ENCODE peak calls at places on chromosomes 6 and 20, in seven cellular contexts. F, C, Z, M, G, X and J are unnamed samples.
A peak's percentile ranks its signal among the peaks of the same experiment; 100 is the strongest.

GRCh38 chr20:23763345-23763744 is 12.6 kb upstream of the CST1 start:
- DNase-seq in F (no peak), C (no peak), Z (no peak), M (no peak), G (no peak), X (no peak), J (no peak)

GRCh38 chr20:11585752-11586352 is 331.8 kb upstream of the BTBD3 start:
- DNase-seq in F (peak; percentile 23), C (peak; percentile 16), Z (no peak), M (no peak), G (no peak), X (no peak), J (no peak)

GRCh38 chr6:135233676-135234491 is 52.8 kb downstream of the MYB start:
- DNase-seq in F (no peak), C (no peak), Z (no peak), M (no peak), G (no peak), X (no peak), J (no peak)

GRCh38 chr6:53282741-53283140 is 66.0 kb downstream of the ELOVL5 start:
- DNase-seq in F (no peak), C (no peak), Z (no peak), M (no peak), G (no peak), X (no peak), J (no peak)

GRCh38 chr6:138278326-138278725 is 60.0 kb upstream of the PBOV1 start:
- DNase-seq in F (no peak), C (peak; percentile 64), Z (no peak), M (no peak), G (peak; percentile 46), X (peak; percentile 19), J (peak; percentile 63)

GRCh38 chr20:1636621-1637020 is 16.8 kb upstream of the SIRPB1 start:
- DNase-seq in F (no peak), C (peak; percentile 93), Z (no peak), M (no peak), G (no peak), X (no peak), J (no peak)

GRCh38 chr20:325889-326644 is 715 bp downstream of the SOX12 start:
- DNase-seq in F (no peak), C (peak; percentile 63), Z (no peak), M (peak; percentile 70), G (peak; percentile 79), X (peak; percentile 48), J (peak; percentile 61)

GRCh38 chr20:37741055-37741454 is 47.2 kb downstream of the CTNNBL1 start:
- DNase-seq in F (no peak), C (peak; percentile 33), Z (no peak), M (no peak), G (no peak), X (no peak), J (no peak)

GRCh38 chr20:57996936-57997629 is 231.4 kb downstream of the ANKRD60 start:
- DNase-seq in F (no peak), C (no peak), Z (no peak), M (no peak), G (no peak), X (no peak), J (peak; percentile 50)

GRCh38 chr6:53869964-53870363 is 75.2 kb downstream of the LRRC1 start:
- DNase-seq in F (no peak), C (no peak), Z (no peak), M (no peak), G (no peak), X (no peak), J (peak; percentile 98)

GRCh38 chr20:36720510-36720909 is 25.4 kb downstream of the NDRG3 start:
- DNase-seq in F (no peak), C (no peak), Z (no peak), M (no peak), G (no peak), X (no peak), J (no peak)

GRCh38 chr6:47195251-47195650 is 114.5 kb downstream of the TNFRSF21 start:
- DNase-seq in F (no peak), C (no peak), Z (no peak), M (peak; percentile 33), G (no peak), X (no peak), J (no peak)

GRCh38 chr6:139708342-139709199 is 334.1 kb upstream of the CITED2 start:
- DNase-seq in F (no peak), C (peak; percentile 67), Z (no peak), M (no peak), G (no peak), X (no peak), J (no peak)

GRCh38 chr6:10610289-10610688 is 84.1 kb downstream of the C6orf52 start:
- DNase-seq in F (no peak), C (no peak), Z (no peak), M (no peak), G (no peak), X (no peak), J (no peak)

GRCh38 chr6:169640347-169640972 is 61.4 kb downstream of the WDR27 start:
- DNase-seq in F (no peak), C (no peak), Z (no peak), M (no peak), G (no peak), X (no peak), J (no peak)

GRCh38 chr20:11814276-11814675 is 103.4 kb upstream of the BTBD3 start:
- DNase-seq in F (no peak), C (no peak), Z (no peak), M (no peak), G (no peak), X (no peak), J (no peak)

GRCh38 chr20:14865169-14865568 is 527.8 kb upstream of the FLRT3 start:
- DNase-seq in F (no peak), C (no peak), Z (no peak), M (no peak), G (no peak), X (no peak), J (no peak)

GRCh38 chr6:143490775-143491174 is 20.7 kb downstream of the FUCA2 start:
- DNase-seq in F (no peak), C (no peak), Z (no peak), M (no peak), G (no peak), X (no peak), J (no peak)

GRCh38 chr20:49935746-49936152 is 448 bp upstream of the RNF114 start:
- DNase-seq in F (no peak), C (no peak), Z (no peak), M (peak; percentile 33), G (no peak), X (no peak), J (no peak)

GRCh38 chr6:47090881-47091280 is 48.7 kb upstream of the ADGRF1 start:
- DNase-seq in F (no peak), C (no peak), Z (no peak), M (no peak), G (no peak), X (no peak), J (no peak)

GRCh38 chr6:41449399-41450245 is 96.6 kb upstream of the FOXP4 start:
- DNase-seq in F (no peak), C (peak; percentile 86), Z (no peak), M (no peak), G (no peak), X (no peak), J (no peak)

GRCh38 chr6:109059148-109059547 is 35.5 kb downstream of the SESN1 start:
- DNase-seq in F (no peak), C (peak; percentile 39), Z (no peak), M (no peak), G (no peak), X (no peak), J (peak; percentile 16)

GRCh38 chr20:21179796-21180195 is 53.9 kb downstream of the KIZ start:
- DNase-seq in F (no peak), C (no peak), Z (no peak), M (no peak), G (no peak), X (no peak), J (no peak)

GRCh38 chr6:5459346-5459745 is 198.0 kb downstream of the FARS2 start:
- DNase-seq in F (no peak), C (no peak), Z (no peak), M (no peak), G (no peak), X (no peak), J (peak; percentile 33)

GRCh38 chr6:12068899-12069557 is 56.9 kb downstream of the HIVEP1 start:
- DNase-seq in F (no peak), C (no peak), Z (no peak), M (no peak), G (no peak), X (no peak), J (peak; percentile 21)

GRCh38 chr6:15874821-15875220 is 212.0 kb upstream of the DTNBP1 start:
- DNase-seq in F (no peak), C (no peak), Z (no peak), M (no peak), G (no peak), X (no peak), J (no peak)

GRCh38 chr6:122476131-122476530 is 4.5 kb upstream of the SERINC1 start:
- DNase-seq in F (no peak), C (peak; percentile 24), Z (no peak), M (peak; percentile 38), G (no peak), X (peak; percentile 26), J (no peak)
- TF ChIP-seq JUND in F (no peak), C (no peak), Z (no peak), M (no peak), G (no peak), X (no peak), J (no peak)

DNA sequence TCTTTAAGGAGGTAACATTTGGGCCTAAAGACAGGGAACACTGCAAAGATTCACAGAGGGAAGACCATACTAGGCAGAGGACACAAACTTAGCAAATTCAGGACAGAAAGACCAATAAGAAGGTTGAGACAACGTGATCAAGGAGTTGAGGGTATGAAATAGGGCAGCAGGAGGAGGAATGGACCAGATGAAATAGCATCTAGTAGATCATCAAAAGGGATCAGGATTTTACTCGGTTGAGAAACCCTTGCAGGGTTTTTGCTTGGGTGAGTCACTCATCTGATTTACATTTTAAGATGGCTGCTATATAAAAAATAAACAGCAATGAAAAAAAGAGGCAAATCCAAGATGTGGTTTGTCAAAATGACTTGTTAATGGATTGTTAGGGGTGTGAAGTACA is 4.7 kb downstream of the BCLAF1 start:
- DNase-seq in F (no peak), C (no peak), Z (no peak), M (no peak), G (no peak), X (peak; percentile 25), J (no peak)
- TF ChIP-seq JUND in F (no peak), C (no peak), Z (no peak), M (no peak), G (peak; percentile 39), X (peak; percentile 59), J (no peak)

GRCh38 chr6:158406736-158407135 is 94.5 kb downstream of the TULP4 start:
- DNase-seq in F (no peak), C (no peak), Z (no peak), M (no peak), G (no peak), X (no peak), J (no peak)
- TF ChIP-seq JUND in F (no peak), C (no peak), Z (no peak), M (no peak), G (no peak), X (no peak), J (no peak)

DNA sequence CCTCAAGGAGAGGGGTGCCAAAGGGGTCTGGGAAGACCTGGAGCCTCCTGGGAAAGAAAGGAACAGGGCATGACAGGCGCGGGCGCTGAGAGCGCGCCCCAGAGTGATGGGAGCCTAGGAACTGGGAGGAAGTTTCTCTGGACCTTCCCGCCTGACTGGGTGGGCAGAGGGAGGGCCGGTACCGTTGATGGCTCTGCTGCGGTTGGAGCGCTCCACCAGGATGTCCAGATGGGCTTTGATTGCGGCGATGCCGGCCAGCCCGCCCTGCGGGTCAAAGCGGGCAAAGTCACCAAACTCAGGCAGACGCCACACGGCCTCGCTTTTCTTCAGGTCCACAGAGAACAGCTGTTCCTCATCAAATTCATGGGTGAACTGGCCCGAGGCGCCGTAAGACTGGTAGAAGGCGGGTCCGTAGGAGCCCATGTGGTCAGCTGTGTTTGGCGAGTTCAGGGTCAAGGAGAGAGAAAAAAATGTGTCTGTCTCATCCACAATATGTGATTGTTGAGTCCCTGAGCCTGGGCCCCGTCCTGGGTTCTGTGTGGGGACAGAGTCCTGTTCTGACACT is 1.5 kb downstream of the HLA-DOA start:
- DNase-seq in F (no peak), C (no peak), Z (no peak), M (no peak), G (no peak), X (no peak), J (no peak)
- TF ChIP-seq JUND in F (no peak), C (no peak), Z (no peak), M (no peak), G (no peak), X (no peak), J (no peak)